ENCODE peak calls at places on chromosomes 5 and 9, in eight cellular contexts. C, H, Z, F, T, V, R and D are unnamed samples.

GRCh38 chr5:42791151-42791550 is 20.5 kb downstream of the SELENOP start:
- DNase-seq in C (no peak), H (no peak), Z (no peak), F (no peak), T (no peak), V (no peak), R (no peak), D (no peak)

GRCh38 chr9:35108946-35109575 is 6.1 kb upstream of the STOML2 start:
- DNase-seq in C (no peak), H (no peak), Z (no peak), F (no peak), T (peak; percentile 26), V (no peak), R (no peak), D (no peak)

GRCh38 chr5:21882363-21882762 is 970.8 kb downstream of the CDH12 start:
- DNase-seq in C (no peak), H (no peak), Z (no peak), F (no peak), T (no peak), V (no peak), R (no peak), D (no peak)

GRCh38 chr5:123485275-123485674 is 26.7 kb upstream of the CSNK1G3 start:
- DNase-seq in C (no peak), H (no peak), Z (no peak), F (no peak), T (no peak), V (no peak), R (no peak), D (no peak)

GRCh38 chr9:114238919-114239879 is 83.7 kb upstream of the ORM1 start:
- DNase-seq in C (no peak), H (no peak), Z (no peak), F (no peak), T (peak; percentile 73), V (peak; percentile 11), R (peak; percentile 80), D (peak; percentile 8)

GRCh38 chr5:149037819-149038218 is 25.0 kb downstream of the SH3TC2 start:
- DNase-seq in C (peak; percentile 40), H (no peak), Z (no peak), F (peak; percentile 29), T (no peak), V (no peak), R (no peak), D (no peak)

GRCh38 chr9:99778308-99778707 is 43.4 kb upstream of the NR4A3 start:
- DNase-seq in C (peak; percentile 78), H (no peak), Z (no peak), F (no peak), T (no peak), V (no peak), R (peak; percentile 77), D (peak; percentile 81)

GRCh38 chr5:174750720-174751119 is 26.3 kb downstream of the MSX2 start:
- DNase-seq in C (no peak), H (no peak), Z (no peak), F (no peak), T (no peak), V (no peak), R (peak; percentile 69), D (peak; percentile 37)

GRCh38 chr5:165157209-165157608 is 1651.8 kb downstream of the MAT2B start:
- DNase-seq in C (no peak), H (no peak), Z (no peak), F (no peak), T (no peak), V (no peak), R (peak; percentile 15), D (no peak)

GRCh38 chr9:76297721-76298239 is 96.4 kb downstream of the RFK start:
- DNase-seq in C (no peak), H (no peak), Z (no peak), F (no peak), T (peak; percentile 7), V (no peak), R (peak; percentile 19), D (no peak)

GRCh38 chr9:16431666-16432065 is 438.8 kb downstream of the BNC2 start:
- DNase-seq in C (no peak), H (no peak), Z (no peak), F (no peak), T (no peak), V (no peak), R (no peak), D (no peak)

GRCh38 chr5:53246042-53246836 is 136.7 kb upstream of the MOCS2 start:
- DNase-seq in C (peak; percentile 69), H (no peak), Z (no peak), F (peak; percentile 70), T (no peak), V (no peak), R (peak; percentile 96), D (peak; percentile 96)

GRCh38 chr9:135414293-135414692 is 65.3 kb upstream of the PPP1R26 start:
- DNase-seq in C (no peak), H (no peak), Z (no peak), F (no peak), T (no peak), V (no peak), R (no peak), D (peak; percentile 13)

GRCh38 chr9:128702949-128703615 is 779 bp downstream of the PKN3 start:
- DNase-seq in C (no peak), H (peak; percentile 51), Z (no peak), F (no peak), T (peak; percentile 36), V (no peak), R (no peak), D (no peak)

GRCh38 chr9:132357764-132358163 is 3.0 kb upstream of the SETX start:
- DNase-seq in C (no peak), H (no peak), Z (no peak), F (no peak), T (no peak), V (no peak), R (no peak), D (no peak)
- H3K4me3 ChIP-seq in C (no peak overlapping the region), H (no peak overlapping the region), Z (no peak overlapping the region), F (no peak overlapping the region), T (no peak overlapping the region), V (no peak overlapping the region), R (no peak overlapping the region), D (no peak overlapping the region)

DNA sequence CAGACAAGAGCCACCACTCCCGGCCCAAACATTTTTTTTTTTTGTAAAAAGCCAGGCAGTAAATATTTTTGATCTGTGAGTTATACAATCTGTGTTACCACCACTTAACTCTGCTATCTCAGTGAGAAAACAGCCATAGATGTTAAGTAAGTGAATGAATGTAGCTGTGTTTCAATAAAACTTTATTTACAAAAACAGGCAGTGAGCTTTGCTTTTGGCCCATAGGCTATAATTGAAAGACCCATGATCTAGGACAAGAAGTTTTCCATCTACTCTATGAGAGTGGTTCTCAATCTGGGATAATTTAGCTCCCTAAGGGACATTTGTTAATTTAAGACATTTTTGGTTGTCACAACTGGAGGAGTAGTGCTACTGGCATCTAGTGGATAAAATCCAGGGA is 91.0 kb downstream of the TMC1 start:
- DNase-seq in C (no peak), H (no peak), Z (no peak), F (no peak), T (no peak), V (no peak), R (no peak), D (no peak)
- TF ChIP-seq CTCF in C (no peak), H (no peak), Z (no peak), F (no peak), T (no peak), V (no peak), R (no peak), D (no peak)

GRCh38 chr5:163384669-163385068 is 52.7 kb upstream of the CCNG1 start:
- DNase-seq in C (no peak), H (no peak), Z (no peak), F (no peak), T (no peak), V (no peak), R (no peak), D (no peak)
- H3K36me3 ChIP-seq in C (no peaks in the 10 kb centered on the region), H (no peaks in the 10 kb centered on the region), Z (no peaks in the 10 kb centered on the region), F (no peaks in the 10 kb centered on the region), T (no peaks in the 10 kb centered on the region), V (no peaks in the 10 kb centered on the region), R (no peaks in the 10 kb centered on the region), D (no peaks in the 10 kb centered on the region)

DNA sequence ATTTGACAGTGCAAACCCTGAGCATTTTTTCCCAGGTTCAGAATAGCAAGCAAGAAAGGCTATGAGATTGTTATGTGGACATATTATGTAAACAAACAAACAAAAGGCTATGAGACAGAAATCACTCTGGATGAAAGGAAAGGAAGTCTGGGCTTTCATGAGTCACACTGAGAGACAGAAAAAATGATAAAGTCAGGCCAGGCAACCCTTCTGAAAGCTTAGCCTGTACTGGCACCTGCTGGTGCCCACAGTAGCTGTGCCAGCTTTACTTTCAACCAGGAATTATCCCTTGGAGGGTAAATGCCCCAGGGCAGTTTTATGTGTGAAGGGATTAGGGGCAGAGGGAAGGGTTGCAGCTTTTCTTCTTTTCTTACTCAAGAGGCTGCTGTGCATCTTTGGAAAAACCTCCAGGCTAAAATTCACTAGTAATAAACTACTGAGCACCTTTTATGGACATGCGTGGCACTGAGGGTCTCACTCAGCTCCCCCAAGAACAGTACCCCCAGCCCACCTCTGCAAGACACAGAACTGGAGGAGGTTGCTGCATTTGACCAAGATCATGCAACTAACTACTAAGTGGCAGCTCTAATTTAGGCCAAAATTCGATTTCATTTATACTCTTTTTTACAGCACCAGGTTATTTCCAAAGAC is 41.7 kb downstream of the ACTL7B start:
- DNase-seq in C (peak; percentile 82), H (no peak), Z (no peak), F (no peak), T (no peak), V (no peak), R (peak; percentile 26), D (peak; percentile 94)
- H3K4me3 ChIP-seq in C (no peak overlapping the region), H (no peak overlapping the region), Z (no peak overlapping the region), F (no peak overlapping the region), T (no peak overlapping the region), V (no peak overlapping the region), R (no peak overlapping the region), D (no peak overlapping the region)

GRCh38 chr5:150167908-150168307 is 1.3 kb downstream of the CDX1 start:
- DNase-seq in C (no peak), H (no peak), Z (no peak), F (no peak), T (no peak), V (no peak), R (no peak), D (no peak)
- TF ChIP-seq CTCF in C (peak; percentile 39), H (no peak), Z (no peak), F (peak; percentile 12), T (no peak), V (peak; percentile 33), R (peak; percentile 4), D (peak; percentile 11)

GRCh38 chr9:136508729-136509500 is 26.1 kb upstream of the SEC16A start:
- DNase-seq in C (no peak), H (no peak), Z (no peak), F (no peak), T (no peak), V (no peak), R (no peak), D (no peak)
- H3K36me3 ChIP-seq in C (peaks cover 2% of the 10 kb centered on the region), H (peaks cover 64% of the 10 kb centered on the region), Z (peaks cover 90% of the 10 kb centered on the region), F (no peaks in the 10 kb centered on the region), T (peaks cover 13% of the 10 kb centered on the region), V (peaks cover 57% of the 10 kb centered on the region), R (no peaks in the 10 kb centered on the region), D (peaks cover 89% of the 10 kb centered on the region)

DNA sequence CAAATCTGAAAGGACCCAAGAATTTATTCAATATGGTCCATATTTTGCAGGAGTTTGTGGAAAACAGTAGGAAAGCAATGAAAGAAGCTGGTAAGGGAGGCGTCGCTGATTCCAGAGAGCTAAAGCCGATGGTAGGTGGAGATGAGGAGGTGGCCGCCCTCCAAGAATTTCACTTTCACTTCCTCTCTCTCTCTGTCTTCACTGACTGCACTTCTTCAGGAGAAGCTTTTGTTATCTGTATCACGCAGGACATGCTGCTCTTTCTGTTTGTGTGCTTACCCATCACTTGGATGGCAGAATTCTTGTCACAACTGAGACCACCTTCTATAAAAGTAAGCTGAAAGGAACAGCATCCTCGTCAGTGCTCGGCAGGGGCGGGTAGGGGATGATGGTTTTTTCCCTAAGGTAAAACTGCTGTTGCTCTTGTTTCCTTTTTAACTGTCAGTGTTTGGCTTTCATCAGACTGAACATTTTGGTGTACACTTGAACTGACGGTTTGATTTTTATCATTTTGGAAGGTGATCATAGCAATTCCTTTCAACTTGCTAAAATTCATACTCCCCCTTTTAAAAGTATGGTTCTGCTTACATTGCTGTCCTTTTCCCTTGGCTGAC is 62.4 kb upstream of the FSD1L start:
- DNase-seq in C (no peak), H (peak; percentile 24), Z (no peak), F (peak; percentile 31), T (no peak), V (peak; percentile 59), R (peak; percentile 27), D (no peak)
- H3K4me3 ChIP-seq in C (no peak overlapping the region), H (peak overlapping the region; percentile 27), Z (no peak overlapping the region), F (peak overlapping the region; percentile 21), T (no peak overlapping the region), V (peak overlapping the region; percentile 47), R (peak overlapping the region; percentile 7), D (no peak overlapping the region)